ENCODE peak calls at places on chromosomes 4 and X, in six cellular contexts. N is MM.1S; U is Caco-2; Z is lung; F is CD8-positive, alpha-beta memory T cell; P is GM23338. Y is an unnamed sample.

GRCh38 chr4:103493450-103494159 is 226.2 kb downstream of the TACR3 start:
- DNase-seq in U (peak), N (no peak), P (no peak), F (no peak), Z (no peak), Y (no peak)

GRCh38 chrX:154512879-154513553 is 3.0 kb downstream of the FAM3A start:
- DNase-seq in Z (no peak), N (no peak), U (no peak), P (no peak), F (no peak), Y (no peak)

GRCh38 chrX:25968920-25969319 is 169.2 kb upstream of the MAGEB18 start:
- DNase-seq in F (no peak), Z (no peak), U (peak), P (peak), N (peak), Y (no peak)

GRCh38 chrX:44223150-44223549 is 120.3 kb downstream of the EFHC2 start:
- DNase-seq in N (no peak), P (no peak), Z (no peak), U (no peak), F (no peak), Y (no peak)

GRCh38 chr4:158255727-158256324 is 45.5 kb downstream of the TMEM144 start:
- DNase-seq in Z (no peak), U (peak), P (peak), F (no peak), N (peak), Y (peak)

GRCh38 chr4:40180356-40180755 is 16.5 kb upstream of the RHOH start:
- DNase-seq in P (no peak), F (no peak), U (no peak), Z (no peak), N (no peak), Y (peak)

GRCh38 chr4:123952530-123953274 is 556.1 kb downstream of the SPRY1 start:
- DNase-seq in U (no peak), F (no peak), P (peak), N (no peak), Z (no peak), Y (no peak)

GRCh38 chr4:184669251-184669650 is 19.7 kb downstream of the PRIMPOL start:
- DNase-seq in P (no peak), N (no peak), U (no peak), Z (no peak), F (no peak), Y (no peak)

GRCh38 chr4:13159041-13159620 is 325.0 kb downstream of the RAB28 start:
- DNase-seq in P (no peak), U (peak), F (no peak), Z (no peak), N (no peak), Y (no peak)

GRCh38 chr4:88991746-88992145 is 65.2 kb downstream of the FAM13A start:
- DNase-seq in P (no peak), F (no peak), N (no peak), U (no peak), Z (no peak), Y (no peak)

GRCh38 chrX:79515529-79515928 is 148.4 kb upstream of the ITM2A start:
- DNase-seq in Z (no peak), F (no peak), N (no peak), U (no peak), P (peak), Y (no peak)

GRCh38 chr4:174538123-174538875 is 16.0 kb upstream of the HPGD start:
- DNase-seq in P (no peak), N (no peak), Z (no peak), F (no peak), U (no peak), Y (no peak)

GRCh38 chr4:171583790-171584189 is 229.4 kb upstream of the GALNTL6 start:
- DNase-seq in U (no peak), P (no peak), N (no peak), F (no peak), Z (no peak), Y (no peak)

GRCh38 chr4:182924497-182924896 is 7.3 kb upstream of the DCTD start:
- DNase-seq in Z (no peak), U (no peak), F (no peak), N (no peak), P (no peak), Y (no peak)

GRCh38 chr4:85491527-85491926 is 16.6 kb downstream of the ARHGAP24 start:
- DNase-seq in Z (no peak), F (no peak), P (no peak), N (peak), U (no peak), Y (no peak)

GRCh38 chrX:119647552-119648420 is 41.6 kb upstream of the NKRF start:
- DNase-seq in Z (no peak), U (no peak), N (peak), P (no peak), F (peak), Y (no peak)

GRCh38 chrX:53440631-53441517 is 6.7 kb upstream of the HSD17B10 start:
- DNase-seq in N (no peak), Z (peak), P (peak), F (no peak), U (peak), Y (no peak)

GRCh38 chrX:22135171-22135711 is 103.1 kb downstream of the PHEX start:
- DNase-seq in N (peak), U (no peak), F (no peak), Z (no peak), P (no peak), Y (no peak)

GRCh38 chr4:102503831-102504786 is 3.0 kb downstream of the NFKB1 start:
- DNase-seq in F (no peak), Z (no peak), U (no peak), P (no peak), N (no peak), Y (no peak)

GRCh38 chrX:119055650-119056049 is 17.1 kb upstream of the CT47C1 start:
- DNase-seq in F (no peak), P (no peak), U (no peak), N (no peak), Z (no peak), Y (no peak)

GRCh38 chr4:158769175-158769831 is 477 bp downstream of the FNIP2 start:
- DNase-seq in Z (peak), F (peak), P (peak), N (peak), U (peak), Y (no peak)

GRCh38 chrX:36534900-36535299 is 473.3 kb upstream of the FAM47C start:
- DNase-seq in Z (no peak), P (peak), F (no peak), N (no peak), U (no peak), Y (no peak)

GRCh38 chr4:154595807-154596206 is 5.3 kb upstream of the FGA start:
- DNase-seq in Z (no peak), N (no peak), F (no peak), U (peak), P (no peak), Y (no peak)

GRCh38 chr4:155377281-155377680 is 516 bp upstream of the MAP9 start:
- DNase-seq in F (no peak), U (no peak), P (no peak), Z (no peak), N (no peak), Y (no peak)

GRCh38 chr4:1460967-1461868 is 55.0 kb upstream of the NKX1-1 start:
- DNase-seq in P (no peak), F (no peak), Z (no peak), U (no peak), N (no peak), Y (no peak)

GRCh38 chr4:2096073-2096609 is 37.0 kb downstream of the NAT8L start:
- DNase-seq in Z (no peak), P (no peak), F (no peak), U (no peak), N (no peak), Y (no peak)

GRCh38 chrX:117972681-117973080 is 143.9 kb downstream of the KLHL13 start:
- DNase-seq in N (no peak), F (no peak), Z (no peak), U (no peak), P (peak), Y (no peak)

GRCh38 chrX:124349054-124349453 is 2.7 kb downstream of the SH2D1A start:
- DNase-seq in U (no peak), Z (no peak), P (no peak), N (no peak), F (no peak), Y (no peak)

GRCh38 chrX:71543316-71543715 is 10.4 kb downstream of the OGT start:
- DNase-seq in Z (no peak), U (no peak), F (no peak), P (no peak), N (no peak), Y (no peak)

GRCh38 chrX:110412971-110413726 is 54.5 kb downstream of the RTL9 start:
- DNase-seq in U (peak), F (peak), N (peak), P (peak), Z (peak), Y (no peak)

GRCh38 chrX:146385529-146385928 is 424.0 kb upstream of the CXorf51B start:
- DNase-seq in U (no peak), P (no peak), F (no peak), N (no peak), Z (no peak), Y (no peak)

GRCh38 chrX:107485019-107485418 is 35.6 kb downstream of the FRMPD3 start:
- DNase-seq in P (no peak), F (no peak), U (no peak), N (no peak), Z (no peak), Y (no peak)

GRCh38 chrX:45868425-45868824 is 667.7 kb upstream of the DIPK2B start:
- DNase-seq in N (no peak), P (no peak), F (no peak), Z (no peak), U (no peak), Y (no peak)

GRCh38 chr4:111761531-111761930 is 383.7 kb upstream of the FAM241A start:
- DNase-seq in Z (no peak), F (no peak), N (no peak), P (no peak), U (no peak), Y (no peak)

GRCh38 chr4:117987464-117987863 is 46.8 kb upstream of the NDST3 start:
- DNase-seq in F (no peak), P (no peak), Z (no peak), U (no peak), N (no peak), Y (no peak)

GRCh38 chr4:21469438-21470032 is 479.0 kb downstream of the KCNIP4 start:
- DNase-seq in Z (no peak), P (peak), F (no peak), N (peak), U (peak), Y (no peak)

GRCh38 chr4:79609853-79610252 is 201.8 kb upstream of the GK2 start:
- DNase-seq in Z (no peak), U (no peak), N (no peak), P (no peak), F (no peak), Y (no peak)

GRCh38 chrX:28349888-28350287 is 237.4 kb upstream of the IL1RAPL1 start:
- DNase-seq in P (no peak), N (no peak), Z (no peak), U (no peak), F (no peak), Y (no peak)

GRCh38 chr4:105662935-105663675 is 45.4 kb downstream of the INTS12 start:
- DNase-seq in F (no peak), Z (no peak), U (no peak), P (no peak), N (peak), Y (no peak)
- H3K4me3 ChIP-seq in F (no peak), Z (no peak), U (no peak), P (no peak), N (peak), Y (no peak)

GRCh38 chrX:130524476-130525194 is 122.8 kb downstream of the RBMX2 start:
- DNase-seq in Z (no peak), U (no peak), F (no peak), P (no peak), N (no peak), Y (no peak)

GRCh38 chrX:130529531-130529930 is 127.7 kb downstream of the RBMX2 start:
- DNase-seq in U (no peak), Z (no peak), N (no peak), P (no peak), F (no peak), Y (no peak)

DNA sequence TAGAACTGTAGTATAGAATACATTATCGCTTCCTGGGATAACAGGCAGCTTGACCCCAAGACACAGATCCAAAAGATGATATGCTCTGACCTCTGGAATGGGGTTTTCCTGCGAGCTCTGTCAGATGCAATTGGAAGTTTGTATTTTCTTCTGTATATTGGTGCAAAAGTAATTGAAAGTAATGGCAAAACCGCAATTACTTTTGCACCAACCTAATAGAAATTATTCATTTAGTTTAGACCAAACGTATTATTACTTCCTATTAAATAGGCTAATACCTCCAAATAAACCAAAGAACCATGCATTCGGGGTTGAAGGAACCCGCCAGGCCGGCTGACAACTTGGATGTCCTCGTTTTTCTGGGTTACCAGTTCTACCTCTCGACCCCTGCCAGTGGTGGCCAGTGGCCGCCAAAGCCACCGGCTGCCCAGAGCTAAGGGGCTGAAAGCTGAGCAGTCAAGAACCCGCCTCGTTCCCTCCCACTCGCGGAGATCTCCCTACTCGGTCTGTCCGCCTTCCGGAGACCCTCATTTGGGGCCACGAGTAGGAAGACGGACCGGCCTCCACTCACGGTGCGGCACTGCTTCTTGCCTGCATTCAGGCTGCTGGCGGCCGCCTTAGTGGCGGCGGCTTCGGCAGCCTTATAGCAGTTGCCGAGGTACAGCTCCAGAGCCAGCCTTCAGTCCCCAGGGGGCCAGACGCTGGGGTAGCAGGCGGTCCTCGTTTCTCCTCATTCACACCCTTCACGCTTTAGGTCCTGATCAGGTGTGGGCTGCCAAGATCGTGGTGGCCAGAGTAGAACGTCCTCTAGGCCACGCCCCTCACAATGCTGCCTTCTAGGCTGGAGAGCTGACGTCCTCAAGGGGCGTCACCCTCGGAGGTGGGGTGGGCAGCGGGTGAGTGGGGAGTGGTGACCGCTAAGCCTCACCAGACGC is 121.9 kb downstream of the RBMX2 start:
- DNase-seq in P (peak), Z (no peak), N (no peak), F (no peak), U (peak), Y (no peak)
- H3K4me3 ChIP-seq in P (peak), Z (no peak), N (no peak), F (no peak), U (peak), Y (peak)

GRCh38 chr4:166198516-166198915 is 325.5 kb downstream of the TLL1 start:
- DNase-seq in Z (no peak), F (no peak), N (no peak), P (peak), U (peak), Y (no peak)
- H3K4me3 ChIP-seq in Z (no peak), F (no peak), N (no peak), P (no peak), U (no peak), Y (no peak)

GRCh38 chr4:68271851-68272756 is 26.6 kb upstream of the TMPRSS11B start:
- DNase-seq in F (no peak), P (peak), N (peak), U (peak), Z (no peak), Y (peak)
- H3K4me3 ChIP-seq in F (no peak), P (peak), N (peak), U (no peak), Z (no peak), Y (peak)

DNA sequence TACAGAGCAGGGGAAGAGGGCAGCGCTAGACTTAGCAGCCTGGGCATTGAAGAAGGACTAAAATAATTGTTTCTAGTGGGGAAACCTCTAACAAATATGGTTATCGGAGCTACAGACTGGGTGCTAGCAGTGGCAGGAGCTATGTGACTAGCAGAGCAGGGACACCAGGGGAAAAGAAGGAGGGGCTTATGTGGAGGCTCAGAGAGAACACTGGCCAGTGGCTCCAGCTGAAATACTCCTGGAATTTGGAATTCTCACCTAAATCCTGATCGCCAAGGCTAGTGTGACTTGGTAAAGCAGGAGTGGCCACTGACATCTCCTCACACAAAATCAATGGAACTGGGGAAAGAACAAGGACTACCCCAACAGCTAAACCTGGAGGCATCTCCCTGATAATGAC is 2.0 kb downstream of the TAPT1 start:
- DNase-seq in F (no peak), Z (no peak), P (peak), N (no peak), U (peak), Y (no peak)
- H3K4me3 ChIP-seq in F (peak), Z (peak), P (peak), N (peak), U (peak), Y (no peak)

DNA sequence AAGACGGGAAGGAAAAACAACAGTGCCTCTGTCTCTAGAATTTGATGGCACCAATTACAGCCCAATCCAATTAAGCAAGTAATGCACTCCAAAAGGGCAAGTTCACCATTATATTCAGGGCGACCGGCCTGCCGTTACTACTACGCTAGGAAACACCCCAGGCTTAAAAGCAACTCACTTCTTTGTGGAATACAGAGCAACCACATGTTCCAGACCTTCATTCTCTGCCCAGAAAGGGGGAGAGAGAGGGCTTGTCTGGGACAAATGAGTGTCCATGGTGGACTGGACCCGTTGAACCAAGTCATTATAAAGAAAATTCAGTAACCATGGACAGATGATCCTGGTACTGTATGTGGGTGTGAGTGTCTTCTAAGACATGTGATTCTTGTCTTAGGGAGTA is 1.6 kb downstream of the KDR start:
- DNase-seq in F (no peak), U (no peak), Z (no peak), N (no peak), P (no peak), Y (no peak)
- H3K4me3 ChIP-seq in F (no peak), U (no peak), Z (peak), N (no peak), P (peak), Y (no peak)

GRCh38 chr4:146633471-146633800 is 5.3 kb upstream of the POU4F2 start:
- DNase-seq in F (no peak), P (peak), N (no peak), Z (no peak), U (no peak), Y (no peak)
- H3K4me3 ChIP-seq in F (no peak), P (peak), N (no peak), Z (no peak), U (no peak), Y (no peak)

DNA sequence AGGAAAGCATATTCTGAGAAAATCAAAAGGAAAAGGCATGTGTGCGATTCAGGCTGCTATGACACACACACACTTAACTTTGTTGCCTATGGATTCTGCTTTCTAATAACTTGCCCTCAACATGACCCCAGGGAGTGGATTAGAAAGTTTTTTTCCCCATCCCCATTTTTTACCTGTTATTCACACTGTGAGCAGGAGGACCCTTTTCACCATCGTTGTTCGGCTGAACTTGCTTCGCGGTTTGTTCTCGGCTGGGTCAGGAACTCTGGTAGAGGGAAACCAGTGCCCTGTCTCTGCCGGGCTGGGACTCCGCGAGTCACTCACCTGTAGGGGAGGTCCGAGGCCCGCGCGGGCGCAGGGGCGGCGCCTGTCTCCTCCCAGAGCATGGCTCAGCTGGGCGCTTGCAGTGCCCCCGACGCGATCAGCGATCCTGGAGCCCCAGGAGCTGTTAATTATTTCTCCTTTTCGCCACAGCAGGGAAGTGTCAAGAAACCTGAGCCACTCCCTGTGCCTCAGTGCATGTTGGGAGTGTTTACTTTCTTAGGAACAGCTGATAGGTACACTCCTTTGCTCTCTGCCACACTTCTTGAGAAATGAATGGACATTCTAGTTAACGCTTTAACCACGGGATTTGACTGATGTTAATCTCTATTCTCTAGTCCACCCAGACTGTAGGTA is at the start of gene RASSF6:
- DNase-seq in P (peak), U (peak), Z (peak), N (peak), F (no peak), Y (no peak)
- H3K4me3 ChIP-seq in P (peak), U (peak), Z (no peak), N (peak), F (no peak), Y (no peak)